ENCODE peak calls at places on chromosomes 5 and 9, in seven cellular contexts. One of them, this sample, is unnamed. For H3K4me1, the result is how much of the 10 kb centered on the place peaks cover.

GRCh38 chr9:71740199-71740598 is 28.1 kb downstream of the CEMIP2 start:
- DNase-seq in A673: no peak
- DNase-seq in colonic mucosa: no peak
- DNase-seq in HCT116: no peak
- DNase-seq in osteoblast: no peak
- DNase-seq in K562: no peak
- DNase-seq in tibial nerve: no peak
- DNase-seq in this sample: no peak

GRCh38 chr5:93578813-93579560 is 2.0 kb downstream of the NR2F1-AS1 start:
- DNase-seq in A673: peak
- DNase-seq in colonic mucosa: peak
- DNase-seq in HCT116: no peak
- DNase-seq in osteoblast: peak
- DNase-seq in K562: no peak
- DNase-seq in tibial nerve: peak
- DNase-seq in this sample: no peak

GRCh38 chr9:127210851-127211730 is 53.5 kb upstream of the GARNL3 start:
- DNase-seq in A673: no peak
- DNase-seq in colonic mucosa: no peak
- DNase-seq in HCT116: no peak
- DNase-seq in osteoblast: no peak
- DNase-seq in K562: no peak
- DNase-seq in tibial nerve: no peak
- DNase-seq in this sample: no peak

GRCh38 chr9:18233776-18234445 is 240.0 kb upstream of the ADAMTSL1 start:
- DNase-seq in A673: no peak
- DNase-seq in colonic mucosa: no peak
- DNase-seq in HCT116: no peak
- DNase-seq in osteoblast: no peak
- DNase-seq in K562: no peak
- DNase-seq in tibial nerve: no peak
- DNase-seq in this sample: no peak

GRCh38 chr5:167413503-167413902 is 877.9 kb upstream of the WWC1 start:
- DNase-seq in A673: no peak
- DNase-seq in colonic mucosa: peak
- DNase-seq in HCT116: no peak
- DNase-seq in osteoblast: no peak
- DNase-seq in K562: no peak
- DNase-seq in tibial nerve: no peak
- DNase-seq in this sample: no peak

GRCh38 chr5:105639068-105639467 is 2031.7 kb downstream of the EFNA5 start:
- DNase-seq in A673: no peak
- DNase-seq in colonic mucosa: no peak
- DNase-seq in HCT116: no peak
- DNase-seq in osteoblast: peak
- DNase-seq in K562: peak
- DNase-seq in tibial nerve: no peak
- DNase-seq in this sample: no peak

GRCh38 chr5:137666109-137666850 is 69.6 kb downstream of the KLHL3 start:
- DNase-seq in A673: no peak
- DNase-seq in colonic mucosa: no peak
- DNase-seq in HCT116: no peak
- DNase-seq in osteoblast: no peak
- DNase-seq in K562: no peak
- DNase-seq in tibial nerve: no peak
- DNase-seq in this sample: no peak

GRCh38 chr9:124813496-124814177 is 36.7 kb downstream of the OLFML2A start:
- DNase-seq in A673: no peak
- DNase-seq in colonic mucosa: no peak
- DNase-seq in HCT116: no peak
- DNase-seq in osteoblast: no peak
- DNase-seq in K562: no peak
- DNase-seq in tibial nerve: no peak
- DNase-seq in this sample: no peak

GRCh38 chr5:79742549-79743136 is 53.0 kb downstream of the CMYA5 start:
- DNase-seq in A673: no peak
- DNase-seq in colonic mucosa: no peak
- DNase-seq in HCT116: no peak
- DNase-seq in osteoblast: no peak
- DNase-seq in K562: no peak
- DNase-seq in tibial nerve: no peak
- DNase-seq in this sample: no peak

GRCh38 chr5:139861889-139862207 is 66.2 kb downstream of the PSD2 start:
- DNase-seq in A673: no peak
- DNase-seq in colonic mucosa: no peak
- DNase-seq in HCT116: no peak
- DNase-seq in osteoblast: no peak
- DNase-seq in K562: no peak
- DNase-seq in tibial nerve: no peak
- DNase-seq in this sample: no peak

GRCh38 chr9:92639791-92640271 is 30.1 kb downstream of the IPPK start:
- DNase-seq in A673: no peak
- DNase-seq in colonic mucosa: no peak
- DNase-seq in HCT116: no peak
- DNase-seq in osteoblast: no peak
- DNase-seq in K562: no peak
- DNase-seq in tibial nerve: no peak
- DNase-seq in this sample: no peak

GRCh38 chr9:115022760-115023434 is 92.5 kb upstream of the TNFSF8 start:
- DNase-seq in A673: no peak
- DNase-seq in colonic mucosa: no peak
- DNase-seq in HCT116: no peak
- DNase-seq in osteoblast: peak
- DNase-seq in K562: no peak
- DNase-seq in tibial nerve: no peak
- DNase-seq in this sample: no peak

GRCh38 chr9:85522459-85523092 is 219.2 kb downstream of the AGTPBP1 start:
- DNase-seq in A673: peak
- DNase-seq in colonic mucosa: no peak
- DNase-seq in HCT116: no peak
- DNase-seq in osteoblast: no peak
- DNase-seq in K562: no peak
- DNase-seq in tibial nerve: peak
- DNase-seq in this sample: peak

GRCh38 chr9:2722715-2723114 is 5.4 kb downstream of the KCNV2 start:
- DNase-seq in A673: no peak
- DNase-seq in colonic mucosa: no peak
- DNase-seq in HCT116: no peak
- DNase-seq in osteoblast: no peak
- DNase-seq in K562: no peak
- DNase-seq in tibial nerve: no peak
- DNase-seq in this sample: no peak

GRCh38 chr9:133589454-133590227 is 19.5 kb downstream of the FAM163B start:
- DNase-seq in A673: no peak
- DNase-seq in colonic mucosa: no peak
- DNase-seq in HCT116: peak
- DNase-seq in osteoblast: no peak
- DNase-seq in K562: peak
- DNase-seq in tibial nerve: no peak
- DNase-seq in this sample: peak

GRCh38 chr5:74016373-74016772 is 390.4 kb downstream of the ARHGEF28 start:
- DNase-seq in A673: no peak
- DNase-seq in colonic mucosa: no peak
- DNase-seq in HCT116: peak
- DNase-seq in osteoblast: no peak
- DNase-seq in K562: peak
- DNase-seq in tibial nerve: no peak
- DNase-seq in this sample: no peak

GRCh38 chr5:73030531-73030930 is 74.7 kb downstream of the FCHO2 start:
- DNase-seq in A673: no peak
- DNase-seq in colonic mucosa: no peak
- DNase-seq in HCT116: no peak
- DNase-seq in osteoblast: peak
- DNase-seq in K562: no peak
- DNase-seq in tibial nerve: no peak
- DNase-seq in this sample: no peak

GRCh38 chr5:107305999-107306398 is 364.7 kb downstream of the EFNA5 start:
- DNase-seq in A673: no peak
- DNase-seq in colonic mucosa: no peak
- DNase-seq in HCT116: no peak
- DNase-seq in osteoblast: no peak
- DNase-seq in K562: no peak
- DNase-seq in tibial nerve: no peak
- DNase-seq in this sample: no peak

GRCh38 chr5:91223886-91224285 is 159.2 kb downstream of the ARRDC3 start:
- DNase-seq in A673: no peak
- DNase-seq in colonic mucosa: no peak
- DNase-seq in HCT116: no peak
- DNase-seq in osteoblast: no peak
- DNase-seq in K562: no peak
- DNase-seq in tibial nerve: no peak
- DNase-seq in this sample: no peak

GRCh38 chr9:7058539-7058938 is 300.8 kb downstream of the KDM4C start:
- DNase-seq in A673: no peak
- DNase-seq in colonic mucosa: no peak
- DNase-seq in HCT116: no peak
- DNase-seq in osteoblast: no peak
- DNase-seq in K562: no peak
- DNase-seq in tibial nerve: no peak
- DNase-seq in this sample: no peak

GRCh38 chr9:114288233-114289051 is 34.5 kb upstream of the ORM1 start:
- DNase-seq in A673: no peak
- DNase-seq in colonic mucosa: no peak
- DNase-seq in HCT116: no peak
- DNase-seq in osteoblast: peak
- DNase-seq in K562: no peak
- DNase-seq in tibial nerve: no peak
- DNase-seq in this sample: peak

DNA sequence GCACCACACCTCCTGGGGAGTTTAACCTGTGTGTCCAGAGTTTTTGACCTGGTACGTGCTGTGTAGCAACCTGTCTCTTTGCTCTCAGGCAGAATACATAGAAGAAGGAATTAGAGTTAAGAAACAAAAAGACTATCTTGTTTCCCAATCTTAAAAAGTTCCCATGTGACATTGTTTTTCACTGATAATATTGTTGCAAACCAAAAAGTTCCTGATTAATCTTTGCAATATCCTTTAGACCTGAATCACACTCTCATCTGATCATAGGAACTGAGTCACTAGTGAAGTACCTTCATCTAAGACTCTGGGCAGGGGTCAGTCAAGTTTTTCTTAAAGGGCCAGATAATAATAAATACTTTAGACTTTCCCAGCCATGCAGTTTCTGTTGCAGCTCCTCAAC is 35.1 kb downstream of the BASP1 start:
- DNase-seq in A673: no peak
- DNase-seq in colonic mucosa: no peak
- DNase-seq in HCT116: no peak
- DNase-seq in osteoblast: no peak
- DNase-seq in K562: no peak
- DNase-seq in tibial nerve: no peak
- DNase-seq in this sample: no peak
- H3K4me3 ChIP-seq in A673: no peak
- H3K4me3 ChIP-seq in colonic mucosa: no peak
- H3K4me3 ChIP-seq in HCT116: no peak
- H3K4me3 ChIP-seq in osteoblast: no peak
- H3K4me3 ChIP-seq in K562: no peak
- H3K4me3 ChIP-seq in tibial nerve: no peak
- H3K4me3 ChIP-seq in this sample: no peak

GRCh38 chr9:128912270-128912853 is 8.4 kb upstream of the PHYHD1 start:
- DNase-seq in A673: peak
- DNase-seq in colonic mucosa: no peak
- DNase-seq in HCT116: peak
- DNase-seq in osteoblast: peak
- DNase-seq in K562: no peak
- DNase-seq in tibial nerve: no peak
- DNase-seq in this sample: peak
- H3K4me1 ChIP-seq in A673: under half
- H3K4me1 ChIP-seq in colonic mucosa: under half
- H3K4me1 ChIP-seq in HCT116: under half
- H3K4me1 ChIP-seq in osteoblast: under half
- H3K4me1 ChIP-seq in K562: under half
- H3K4me1 ChIP-seq in tibial nerve: under half
- H3K4me1 ChIP-seq in this sample: half or more

GRCh38 chr9:131799177-131799823 is 59.4 kb upstream of the RAPGEF1 start:
- DNase-seq in A673: peak
- DNase-seq in colonic mucosa: peak
- DNase-seq in HCT116: peak
- DNase-seq in osteoblast: no peak
- DNase-seq in K562: peak
- DNase-seq in tibial nerve: peak
- DNase-seq in this sample: peak

GRCh38 chr9:131800366-131800765 is 60.5 kb upstream of the RAPGEF1 start:
- DNase-seq in A673: no peak
- DNase-seq in colonic mucosa: no peak
- DNase-seq in HCT116: no peak
- DNase-seq in osteoblast: no peak
- DNase-seq in K562: no peak
- DNase-seq in tibial nerve: no peak
- DNase-seq in this sample: no peak

GRCh38 chr9:131800885-131801284 is 61.0 kb upstream of the RAPGEF1 start:
- DNase-seq in A673: no peak
- DNase-seq in colonic mucosa: no peak
- DNase-seq in HCT116: no peak
- DNase-seq in osteoblast: no peak
- DNase-seq in K562: no peak
- DNase-seq in tibial nerve: no peak
- DNase-seq in this sample: no peak

GRCh38 chr9:131803758-131804411 is 64.0 kb upstream of the RAPGEF1 start:
- DNase-seq in A673: no peak
- DNase-seq in colonic mucosa: no peak
- DNase-seq in HCT116: no peak
- DNase-seq in osteoblast: no peak
- DNase-seq in K562: no peak
- DNase-seq in tibial nerve: no peak
- DNase-seq in this sample: no peak

GRCh38 chr9:131801811-131802210 is 61.9 kb upstream of the RAPGEF1 start:
- DNase-seq in A673: no peak
- DNase-seq in colonic mucosa: no peak
- DNase-seq in HCT116: no peak
- DNase-seq in osteoblast: no peak
- DNase-seq in K562: no peak
- DNase-seq in tibial nerve: no peak
- DNase-seq in this sample: no peak
- TF ChIP-seq CTCF in A673: no peak
- TF ChIP-seq CTCF in colonic mucosa: no peak
- TF ChIP-seq CTCF in HCT116: no peak
- TF ChIP-seq CTCF in osteoblast: no peak
- TF ChIP-seq CTCF in K562: no peak
- TF ChIP-seq CTCF in tibial nerve: no peak
- TF ChIP-seq CTCF in this sample: no peak

GRCh38 chr5:153099328-153099727 is 391.1 kb upstream of the GRIA1 start:
- DNase-seq in A673: peak
- DNase-seq in colonic mucosa: no peak
- DNase-seq in HCT116: no peak
- DNase-seq in osteoblast: no peak
- DNase-seq in K562: no peak
- DNase-seq in tibial nerve: no peak
- DNase-seq in this sample: no peak

GRCh38 chr5:153088538-153088937 is 401.9 kb upstream of the GRIA1 start:
- DNase-seq in A673: no peak
- DNase-seq in colonic mucosa: no peak
- DNase-seq in HCT116: no peak
- DNase-seq in osteoblast: no peak
- DNase-seq in K562: no peak
- DNase-seq in tibial nerve: no peak
- DNase-seq in this sample: no peak

DNA sequence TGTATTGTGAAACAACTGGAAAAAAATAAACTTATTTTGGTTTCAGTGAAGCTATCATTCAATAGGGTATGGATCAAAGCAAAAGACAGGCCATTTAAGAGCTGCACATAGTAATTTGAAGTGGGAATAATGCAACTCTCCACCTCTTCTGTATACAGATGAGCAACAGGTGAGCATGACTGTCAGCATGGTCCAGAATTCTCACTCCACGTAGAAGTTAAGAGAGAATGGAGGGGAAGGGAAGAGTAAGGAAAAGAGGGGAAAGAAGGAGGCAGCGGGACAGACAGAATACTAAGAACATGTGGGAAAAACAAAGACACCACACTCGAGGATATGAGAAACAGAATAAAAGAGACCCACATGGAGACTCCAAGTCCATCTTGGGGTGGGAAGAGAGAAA is 396.1 kb upstream of the GRIA1 start:
- DNase-seq in A673: no peak
- DNase-seq in colonic mucosa: no peak
- DNase-seq in HCT116: no peak
- DNase-seq in osteoblast: no peak
- DNase-seq in K562: no peak
- DNase-seq in tibial nerve: no peak
- DNase-seq in this sample: no peak
- H3K4me3 ChIP-seq in A673: no peak
- H3K4me3 ChIP-seq in colonic mucosa: no peak
- H3K4me3 ChIP-seq in HCT116: no peak
- H3K4me3 ChIP-seq in osteoblast: no peak
- H3K4me3 ChIP-seq in K562: no peak
- H3K4me3 ChIP-seq in tibial nerve: no peak
- H3K4me3 ChIP-seq in this sample: no peak

This sample was measured in left lung.